ENCODE peak calls at places on chromosomes 4 and X, in six cellular contexts. S is endothelial cell; A is CD8-positive, alpha-beta T cell; G is HFFc6; K is cardiac muscle cell; J is stomach. T is an unnamed sample.

GRCh38 chrX:138908577-138908976 is 197.1 kb upstream of the FGF13 start:
- DNase-seq in S (no peak), K (no peak), J (no peak), A (no peak), G (no peak), T (no peak)

GRCh38 chr4:101355767-101356702 is 8.7 kb upstream of the PPP3CA start:
- DNase-seq in J (no peak), S (no peak), G (peak), A (no peak), K (peak), T (no peak)

GRCh38 chrX:30741545-30741944 is 88.3 kb downstream of the GK start:
- DNase-seq in A (no peak), S (no peak), J (no peak), G (no peak), K (no peak), T (no peak)

GRCh38 chrX:41334866-41335589 is 1.1 kb downstream of the DDX3X start:
- DNase-seq in A (peak), K (peak), G (peak), J (peak), S (peak), T (no peak)

GRCh38 chrX:100647739-100648138 is 3.7 kb downstream of the SRPX2 start:
- DNase-seq in G (no peak), A (no peak), J (no peak), K (peak), S (no peak), T (no peak)

GRCh38 chr4:69092190-69092589 is 4.1 kb upstream of the UGT2B7 start:
- DNase-seq in K (peak), S (no peak), G (peak), J (no peak), A (no peak), T (no peak)

GRCh38 chr4:13544556-13545393 is 467 bp upstream of the NKX3-2 start:
- DNase-seq in J (peak), K (peak), A (no peak), S (peak), G (peak), T (no peak)

GRCh38 chrX:65601530-65602281 is 65.7 kb upstream of the MSN start:
- DNase-seq in G (peak), S (peak), J (peak), A (peak), K (peak), T (peak)

GRCh38 chr4:70559216-70559830 is 32.7 kb upstream of the AMBN start:
- DNase-seq in G (peak), J (peak), A (peak), K (peak), S (peak), T (no peak)

GRCh38 chr4:128241425-128241913 is 46.1 kb downstream of the PGRMC2 start:
- DNase-seq in S (no peak), J (no peak), G (peak), A (no peak), K (peak), T (peak)

GRCh38 chr4:183872531-183872930 is 32.6 kb upstream of the STOX2 start:
- DNase-seq in J (no peak), G (no peak), A (no peak), S (no peak), K (no peak), T (no peak)

GRCh38 chr4:152328595-152328994 is 207.3 kb downstream of the FBXW7 start:
- DNase-seq in S (no peak), A (no peak), G (peak), K (no peak), J (no peak), T (peak)

GRCh38 chrX:11105080-11105479 is 6.1 kb upstream of the HCCS start:
- DNase-seq in S (no peak), G (peak), A (no peak), J (no peak), K (peak), T (no peak)

GRCh38 chr4:3771932-3772495 is 5.8 kb downstream of the ADRA2C start:
- DNase-seq in S (no peak), G (no peak), A (no peak), J (no peak), K (no peak), T (no peak)

GRCh38 chr4:77959566-77960338 is 97.1 kb downstream of the MRPL1 start:
- DNase-seq in A (no peak), K (peak), G (peak), J (no peak), S (no peak), T (no peak)

GRCh38 chr4:151668687-151669402 is 92.0 kb downstream of the GATB start:
- DNase-seq in A (no peak), S (no peak), J (no peak), K (no peak), G (peak), T (no peak)

GRCh38 chr4:39699676-39700409 is 1.9 kb downstream of the UBE2K start:
- DNase-seq in J (no peak), S (no peak), G (peak), K (peak), A (no peak), T (peak)

GRCh38 chrX:48918644-48919340 is at the start of gene PIM2:
- DNase-seq in A (peak), K (peak), J (peak), G (peak), S (peak), T (no peak)

GRCh38 chr4:7842384-7843279 is 97.0 kb downstream of the AFAP1 start:
- DNase-seq in J (no peak), K (peak), G (peak), A (no peak), S (no peak), T (peak)

GRCh38 chr4:125750399-125750798 is 435.6 kb downstream of the FAT4 start:
- DNase-seq in S (no peak), K (no peak), A (no peak), J (no peak), G (no peak), T (no peak)

GRCh38 chrX:66675541-66675940 is 36.7 kb upstream of the EDA2R start:
- DNase-seq in S (no peak), K (peak), A (no peak), J (no peak), G (no peak), T (no peak)

GRCh38 chrX:140765043-140765784 is 55.7 kb downstream of the LINC00632 start:
- DNase-seq in S (peak), K (peak), G (no peak), J (no peak), A (no peak), T (no peak)

GRCh38 chrX:133660356-133660755 is 245.1 kb upstream of the GPC4 start:
- DNase-seq in S (no peak), A (no peak), K (peak), J (no peak), G (no peak), T (no peak)

GRCh38 chr4:176387571-176387970 is 67.8 kb downstream of the SPCS3 start:
- DNase-seq in J (no peak), G (peak), A (no peak), S (no peak), K (peak), T (no peak)

GRCh38 chrX:6661731-6662130 is 126.8 kb upstream of the VCX3A start:
- DNase-seq in S (no peak), J (no peak), A (no peak), G (no peak), K (no peak), T (no peak)

GRCh38 chr4:122639181-122639580 is 18.3 kb upstream of the IL21 start:
- DNase-seq in J (no peak), K (no peak), S (no peak), G (no peak), A (no peak), T (no peak)

GRCh38 chr4:122647656-122648055 is 26.8 kb upstream of the IL21 start:
- DNase-seq in J (no peak), S (no peak), G (no peak), A (no peak), K (no peak), T (no peak)

GRCh38 chr4:122643257-122643656 is 22.4 kb upstream of the IL21 start:
- DNase-seq in J (no peak), G (no peak), A (no peak), S (no peak), K (no peak), T (no peak)
- TF ChIP-seq CTCF in J (no peak), G (no peak), A (no peak), S (no peak), K (no peak), T (no peak)

GRCh38 chr4:48275247-48275646 is 5.6 kb upstream of the TEC start:
- DNase-seq in G (peak), J (no peak), K (peak), S (peak), A (no peak), T (no peak)
- TF ChIP-seq CTCF in G (peak), J (peak), K (peak), S (peak), A (peak), T (peak)

GRCh38 chr4:157170321-157170720 is 50.2 kb upstream of the GRIA2 start:
- DNase-seq in G (no peak), J (no peak), K (no peak), S (no peak), A (no peak), T (no peak)

GRCh38 chr4:157172011-157172410 is 48.5 kb upstream of the GRIA2 start:
- DNase-seq in S (no peak), G (no peak), A (no peak), K (peak), J (no peak), T (no peak)
- TF ChIP-seq CTCF in S (no peak), G (peak), A (no peak), K (peak), J (no peak), T (no peak)

DNA sequence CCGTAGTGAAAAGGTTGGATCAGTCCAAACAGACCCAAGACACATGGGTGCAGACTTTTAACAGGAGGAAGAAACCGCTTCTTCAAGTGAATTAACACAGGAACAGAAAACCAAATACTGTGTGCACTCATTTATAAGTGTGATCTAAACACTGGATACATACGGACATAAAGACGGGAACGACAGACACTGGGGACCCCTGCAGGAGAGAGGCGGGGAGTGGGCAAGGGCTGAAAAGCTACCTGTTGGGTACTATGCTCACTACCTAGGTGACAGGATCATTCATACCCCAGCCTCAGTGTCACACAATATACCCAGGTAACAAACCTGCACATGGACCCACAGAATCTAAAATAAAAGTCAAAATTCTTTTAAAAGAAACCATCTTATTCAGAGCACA is 326.0 kb upstream of the NOCT start:
- DNase-seq in J (no peak), S (no peak), G (no peak), K (no peak), A (no peak), T (no peak)
- TF ChIP-seq CTCF in J (no peak), S (no peak), G (no peak), K (no peak), A (no peak), T (no peak)

DNA sequence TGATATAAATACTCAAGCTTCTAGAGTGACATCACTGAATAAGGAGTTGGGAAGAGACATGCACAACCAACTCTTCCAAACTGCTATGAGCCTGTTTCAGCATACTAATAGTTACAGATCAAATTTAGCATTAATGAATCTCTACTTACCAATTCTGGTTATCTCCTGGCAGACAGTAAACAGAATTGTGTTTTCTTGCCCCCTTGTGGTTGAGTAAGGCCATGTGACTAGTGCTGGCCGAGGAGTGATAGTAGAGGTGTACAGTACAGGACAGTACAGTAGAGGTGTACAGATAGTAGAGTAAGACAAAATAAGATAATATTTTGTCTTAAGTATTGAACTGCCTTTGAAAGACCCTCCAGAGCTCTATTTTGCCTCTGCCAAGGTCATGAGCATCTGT is 681.4 kb downstream of the GABRG1 start:
- DNase-seq in K (peak), G (no peak), A (no peak), J (no peak), S (no peak), T (no peak)
- TF ChIP-seq CTCF in K (peak), G (peak), A (no peak), J (peak), S (no peak), T (no peak)

DNA sequence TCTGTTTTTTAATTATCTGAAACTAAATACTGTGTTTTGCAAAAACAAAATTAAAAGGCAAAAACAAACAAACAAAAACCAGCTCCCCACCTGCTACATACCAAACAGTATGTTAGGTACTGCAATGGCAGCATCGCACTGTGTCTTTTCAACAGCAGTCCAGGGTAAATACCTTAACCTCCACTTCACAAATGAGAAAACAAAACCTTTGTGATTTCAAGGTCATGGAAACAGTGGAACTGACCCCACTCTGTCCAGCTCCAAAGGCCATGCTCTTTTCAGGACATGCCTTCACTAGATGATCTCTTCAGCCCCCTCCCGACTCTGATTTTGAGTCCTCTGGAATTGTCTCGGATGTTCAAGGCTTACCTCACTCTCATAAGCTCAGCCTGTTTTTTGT is 183.4 kb downstream of the CBR4 start:
- DNase-seq in G (no peak), S (no peak), K (no peak), J (no peak), A (no peak), T (no peak)
- TF ChIP-seq CTCF in G (no peak), S (no peak), K (no peak), J (no peak), A (no peak), T (no peak)

GRCh38 chr4:6229095-6229494 is 28.7 kb upstream of the JAKMIP1 start:
- DNase-seq in S (no peak), K (no peak), J (peak), A (no peak), G (no peak), T (no peak)
- TF ChIP-seq CTCF in S (no peak), K (no peak), J (no peak), A (no peak), G (no peak), T (no peak)

GRCh38 chr4:189436207-189436606 is 504.5 kb upstream of the FRG1 start:
- DNase-seq in A (no peak), K (no peak), G (no peak), S (peak), J (no peak), T (no peak)
- TF ChIP-seq CTCF in A (no peak), K (no peak), G (peak), S (no peak), J (no peak), T (no peak)

T was measured in BJ.